ENCODE peak calls at places on chromosome 5, in ten cellular contexts. O is fibroblast of mammary gland, U is fibroblast of lung, T is glutamatergic neuron, E is Peyer's patch, M is GM06990, L is activated B cell treated with CpG ODN at 0.5 μM for 24 hours, B is cardiac fibroblast, W is MCF 10A, I is astrocyte of the spinal cord. R is an unnamed sample.

GRCh38 chr5:72324186-72324825 is 4.1 kb downstream of the PTCD2 start:
- DNase-seq in O (peak; percentile 31), U (peak; percentile 14), T (no peak), E (no peak), M (no peak), L (no peak), B (no peak), W (peak; percentile 58), I (no peak), R (no peak)

GRCh38 chr5:154146409-154146808 is 44.1 kb upstream of the GALNT10 start:
- DNase-seq in O (no peak), U (no peak), T (no peak), E (no peak), M (no peak), L (no peak), B (no peak), W (no peak), I (no peak), R (no peak)

GRCh38 chr5:146878471-146879172 is at the start of gene PPP2R2B:
- DNase-seq in O (no peak), U (peak; percentile 83), T (peak; percentile 80), E (peak; percentile 49), M (peak; percentile 11), L (no peak), B (peak; percentile 6), W (peak; percentile 25), I (peak; percentile 51), R (peak; percentile 28)

GRCh38 chr5:21685536-21685935 is 1167.6 kb downstream of the CDH12 start:
- DNase-seq in O (peak; percentile 65), U (peak; percentile 81), T (no peak), E (no peak), M (no peak), L (no peak), B (peak; percentile 74), W (peak; percentile 87), I (peak; percentile 58), R (no peak)

GRCh38 chr5:10625700-10626472 is 62.0 kb downstream of the ANKRD33B start:
- DNase-seq in O (no peak), U (no peak), T (no peak), E (no peak), M (no peak), L (no peak), B (no peak), W (no peak), I (no peak), R (no peak)

GRCh38 chr5:164296603-164297080 is 791.2 kb downstream of the MAT2B start:
- DNase-seq in O (no peak), U (peak; percentile 54), T (peak; percentile 21), E (no peak), M (no peak), L (no peak), B (peak; percentile 31), W (no peak), I (peak; percentile 24), R (no peak)

GRCh38 chr5:18744990-18745590 is 1110.8 kb downstream of the TAF11L14 start:
- DNase-seq in O (no peak), U (no peak), T (no peak), E (no peak), M (no peak), L (no peak), B (no peak), W (no peak), I (no peak), R (no peak)

GRCh38 chr5:60677831-60678664 is 21.9 kb downstream of the DEPDC1B start:
- DNase-seq in O (peak; percentile 73), U (peak; percentile 36), T (no peak), E (peak; percentile 61), M (no peak), L (no peak), B (peak; percentile 80), W (peak; percentile 58), I (peak; percentile 64), R (peak; percentile 43)

GRCh38 chr5:448766-449090 is 5.8 kb downstream of the EXOC3 start:
- DNase-seq in O (no peak), U (no peak), T (no peak), E (no peak), M (no peak), L (no peak), B (no peak), W (no peak), I (no peak), R (no peak)

GRCh38 chr5:92518318-92518913 is 1062.6 kb downstream of the NR2F1-AS1 start:
- DNase-seq in O (peak; percentile 76), U (peak; percentile 59), T (no peak), E (no peak), M (no peak), L (no peak), B (peak; percentile 75), W (peak; percentile 50), I (peak; percentile 57), R (peak; percentile 47)
- TF ChIP-seq CTCF in O (peak; percentile 57), U (peak; percentile 63), T (peak; percentile 79), E (no peak), M (peak; percentile 73), L (no peak), B (peak; percentile 78), W (peak; percentile 31), I (peak; percentile 64), R (peak; percentile 55)

DNA sequence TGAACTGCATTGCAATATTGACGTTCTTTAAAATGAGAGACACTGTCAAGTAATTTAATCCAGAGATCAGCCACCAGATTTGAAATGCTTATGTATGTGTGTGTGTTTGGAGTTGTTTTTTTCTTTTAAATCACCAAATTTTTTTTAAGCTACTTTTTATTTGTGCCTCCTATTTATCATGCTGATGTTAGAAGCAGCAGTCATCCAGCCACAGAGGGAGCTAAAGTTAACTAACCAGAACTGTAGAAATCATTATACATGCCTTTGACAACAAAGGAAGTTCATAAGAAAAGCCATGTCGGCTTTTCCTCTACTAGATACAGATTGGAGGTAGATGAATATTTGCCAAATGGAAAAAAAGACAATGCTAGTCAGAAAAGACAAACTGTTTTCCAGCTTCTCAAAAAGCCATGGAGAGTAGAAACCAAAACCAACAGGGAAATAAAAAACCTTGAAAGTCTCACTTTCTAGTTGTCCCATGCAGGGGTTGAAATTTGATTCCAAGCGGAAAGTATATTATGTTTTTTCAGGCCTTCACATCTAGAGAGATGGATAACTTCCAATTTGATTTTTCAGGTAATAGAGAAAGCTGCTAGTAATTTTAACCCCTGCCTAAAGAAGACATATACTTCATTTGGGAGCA is 4.5 kb downstream of the PURA start:
- DNase-seq in O (peak; percentile 36), U (no peak), T (no peak), E (no peak), M (no peak), L (no peak), B (peak; percentile 19), W (no peak), I (no peak), R (no peak)
- TF ChIP-seq CTCF in O (no peak), U (no peak), T (no peak), E (no peak), M (peak; percentile 7), L (no peak), B (no peak), W (no peak), I (peak; percentile 9), R (peak; percentile 2)

DNA sequence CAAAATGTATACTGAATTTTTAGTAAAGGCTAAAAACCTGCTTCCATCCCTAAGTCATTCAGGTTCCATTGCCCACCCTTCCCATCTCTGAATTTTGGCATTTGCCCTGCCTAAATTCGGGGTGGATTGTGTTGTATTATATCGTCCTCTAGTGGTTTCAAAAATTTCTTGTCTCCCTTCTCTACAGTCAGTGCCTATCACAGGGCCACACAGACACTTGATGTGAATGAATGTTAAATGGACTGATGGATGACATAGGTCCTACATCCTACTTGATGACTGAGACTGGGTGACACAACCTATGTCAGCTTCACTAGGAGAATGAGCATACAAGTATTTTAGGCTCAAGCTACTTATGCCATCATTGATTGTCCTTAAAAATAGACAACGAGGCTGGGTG is 45.6 kb upstream of the SLC30A5 start:
- DNase-seq in O (peak; percentile 19), U (no peak), T (no peak), E (no peak), M (no peak), L (no peak), B (peak; percentile 21), W (peak; percentile 16), I (peak; percentile 9), R (no peak)
- TF ChIP-seq CTCF in O (peak; percentile 59), U (peak; percentile 31), T (no peak), E (no peak), M (peak; percentile 68), L (no peak), B (peak; percentile 45), W (peak; percentile 24), I (peak; percentile 47), R (peak; percentile 40)

GRCh38 chr5:6573651-6574101 is 59.2 kb downstream of the NSUN2 start:
- DNase-seq in O (no peak), U (no peak), T (peak; percentile 39), E (no peak), M (no peak), L (no peak), B (no peak), W (no peak), I (no peak), R (no peak)

GRCh38 chr5:6572086-6572824 is 60.6 kb downstream of the NSUN2 start:
- DNase-seq in O (no peak), U (no peak), T (no peak), E (no peak), M (no peak), L (no peak), B (no peak), W (no peak), I (no peak), R (no peak)

GRCh38 chr5:6574111-6574510 is 58.7 kb downstream of the NSUN2 start:
- DNase-seq in O (no peak), U (no peak), T (no peak), E (no peak), M (no peak), L (no peak), B (no peak), W (no peak), I (no peak), R (no peak)

GRCh38 chr5:6572825-6573380 is 59.9 kb downstream of the NSUN2 start:
- DNase-seq in O (no peak), U (no peak), T (no peak), E (no peak), M (no peak), L (no peak), B (no peak), W (no peak), I (no peak), R (no peak)

DNA sequence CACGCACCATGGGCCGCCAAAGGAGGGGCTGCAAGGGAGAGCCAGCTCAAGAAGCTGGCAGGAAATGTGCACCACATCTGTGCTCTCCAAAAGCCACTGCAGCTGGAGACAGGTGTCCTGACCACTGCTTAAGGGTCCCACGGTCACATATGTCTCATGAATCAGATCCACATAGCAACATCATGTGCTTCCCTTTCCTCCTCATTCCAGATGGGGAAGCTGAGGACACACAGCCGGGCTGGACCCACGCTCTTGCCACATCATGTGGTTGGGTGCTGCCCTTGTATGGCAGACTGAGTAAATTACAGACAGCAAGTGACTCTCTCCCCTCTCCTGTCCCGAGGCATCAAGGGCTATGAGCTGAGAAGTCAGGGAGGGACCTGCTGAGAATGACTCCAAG is 58.3 kb downstream of the NSUN2 start:
- DNase-seq in O (peak; percentile 11), U (no peak), T (no peak), E (no peak), M (no peak), L (no peak), B (no peak), W (no peak), I (no peak), R (no peak)
- TF ChIP-seq CTCF in O (no peak), U (no peak), T (no peak), E (no peak), M (no peak), L (no peak), B (no peak), W (no peak), I (no peak), R (peak; percentile 34)

R was measured in GM13977.